ENCODE peak calls at places on chromosome 10, in nine cellular contexts. One of them, this sample, is unnamed.

GRCh38 chr10:103967433-103968142 is 648 bp downstream of the SLK start:
- DNase-seq in effector CD4-positive, alpha-beta T cell: no peak
- DNase-seq in AG10803: peak
- DNase-seq in astrocyte of the hippocampus: no peak
- DNase-seq in SK-N-DZ: peak
- DNase-seq in fibroblast of the aortic adventitia: peak
- DNase-seq in sigmoid colon: no peak
- DNase-seq in H4: no peak
- DNase-seq in NCI-H2081: no peak
- DNase-seq in this sample: no peak

GRCh38 chr10:94192974-94193373 is 169.8 kb downstream of the NOC3L start:
- DNase-seq in effector CD4-positive, alpha-beta T cell: no peak
- DNase-seq in AG10803: no peak
- DNase-seq in astrocyte of the hippocampus: no peak
- DNase-seq in SK-N-DZ: no peak
- DNase-seq in fibroblast of the aortic adventitia: peak
- DNase-seq in sigmoid colon: no peak
- DNase-seq in H4: no peak
- DNase-seq in NCI-H2081: no peak
- DNase-seq in this sample: no peak

GRCh38 chr10:15196335-15196834 is 27.9 kb upstream of the NMT2 start:
- DNase-seq in effector CD4-positive, alpha-beta T cell: no peak
- DNase-seq in AG10803: no peak
- DNase-seq in astrocyte of the hippocampus: no peak
- DNase-seq in SK-N-DZ: no peak
- DNase-seq in fibroblast of the aortic adventitia: no peak
- DNase-seq in sigmoid colon: no peak
- DNase-seq in H4: no peak
- DNase-seq in NCI-H2081: no peak
- DNase-seq in this sample: no peak

GRCh38 chr10:110008518-110009339 is 945 bp downstream of the ADD3 start:
- DNase-seq in effector CD4-positive, alpha-beta T cell: peak
- DNase-seq in AG10803: no peak
- DNase-seq in astrocyte of the hippocampus: peak
- DNase-seq in SK-N-DZ: peak
- DNase-seq in fibroblast of the aortic adventitia: no peak
- DNase-seq in sigmoid colon: no peak
- DNase-seq in H4: peak
- DNase-seq in NCI-H2081: no peak
- DNase-seq in this sample: no peak

GRCh38 chr10:70546585-70546984 is 56.0 kb downstream of the PRF1 start:
- DNase-seq in effector CD4-positive, alpha-beta T cell: no peak
- DNase-seq in AG10803: no peak
- DNase-seq in astrocyte of the hippocampus: no peak
- DNase-seq in SK-N-DZ: no peak
- DNase-seq in fibroblast of the aortic adventitia: peak
- DNase-seq in sigmoid colon: no peak
- DNase-seq in H4: no peak
- DNase-seq in NCI-H2081: no peak
- DNase-seq in this sample: no peak

GRCh38 chr10:91694170-91694794 is 61.4 kb upstream of the PPP1R3C start:
- DNase-seq in effector CD4-positive, alpha-beta T cell: no peak
- DNase-seq in AG10803: peak
- DNase-seq in astrocyte of the hippocampus: peak
- DNase-seq in SK-N-DZ: no peak
- DNase-seq in fibroblast of the aortic adventitia: peak
- DNase-seq in sigmoid colon: no peak
- DNase-seq in H4: peak
- DNase-seq in NCI-H2081: no peak
- DNase-seq in this sample: no peak

GRCh38 chr10:70311698-70312097 is 27.9 kb upstream of the NPFFR1 start:
- DNase-seq in effector CD4-positive, alpha-beta T cell: no peak
- DNase-seq in AG10803: no peak
- DNase-seq in astrocyte of the hippocampus: no peak
- DNase-seq in SK-N-DZ: no peak
- DNase-seq in fibroblast of the aortic adventitia: no peak
- DNase-seq in sigmoid colon: no peak
- DNase-seq in H4: no peak
- DNase-seq in NCI-H2081: no peak
- DNase-seq in this sample: no peak

GRCh38 chr10:97539523-97540200 is 32.9 kb upstream of the ANKRD2 start:
- DNase-seq in effector CD4-positive, alpha-beta T cell: no peak
- DNase-seq in AG10803: peak
- DNase-seq in astrocyte of the hippocampus: peak
- DNase-seq in SK-N-DZ: no peak
- DNase-seq in fibroblast of the aortic adventitia: peak
- DNase-seq in sigmoid colon: peak
- DNase-seq in H4: no peak
- DNase-seq in NCI-H2081: no peak
- DNase-seq in this sample: no peak

GRCh38 chr10:48247680-48248079 is 26.8 kb downstream of the FRMPD2 start:
- DNase-seq in effector CD4-positive, alpha-beta T cell: no peak
- DNase-seq in AG10803: no peak
- DNase-seq in astrocyte of the hippocampus: peak
- DNase-seq in SK-N-DZ: no peak
- DNase-seq in fibroblast of the aortic adventitia: no peak
- DNase-seq in sigmoid colon: peak
- DNase-seq in H4: no peak
- DNase-seq in NCI-H2081: no peak
- DNase-seq in this sample: no peak

GRCh38 chr10:44389150-44389549 is 4.3 kb upstream of the CXCL12 start:
- DNase-seq in effector CD4-positive, alpha-beta T cell: no peak
- DNase-seq in AG10803: no peak
- DNase-seq in astrocyte of the hippocampus: no peak
- DNase-seq in SK-N-DZ: no peak
- DNase-seq in fibroblast of the aortic adventitia: no peak
- DNase-seq in sigmoid colon: peak
- DNase-seq in H4: no peak
- DNase-seq in NCI-H2081: no peak
- DNase-seq in this sample: no peak

GRCh38 chr10:108598320-108598695 is 1325.0 kb downstream of the XPNPEP1 start:
- DNase-seq in effector CD4-positive, alpha-beta T cell: no peak
- DNase-seq in AG10803: no peak
- DNase-seq in astrocyte of the hippocampus: no peak
- DNase-seq in SK-N-DZ: no peak
- DNase-seq in fibroblast of the aortic adventitia: no peak
- DNase-seq in sigmoid colon: no peak
- DNase-seq in H4: no peak
- DNase-seq in NCI-H2081: no peak
- DNase-seq in this sample: no peak